ENCODE peak calls at places on chromosomes 2 and 18, in ten cellular contexts. W is heart left ventricle, E is heart right ventricle, I is PC-9, G is mammary epithelial cell, J is psoas muscle, V is lower lobe of right lung, N is astrocyte, R is right lobe of liver, T is coronary artery. Z is an unnamed sample.
A peak's percentile ranks its signal among the peaks of the same experiment; 100 is the strongest.

GRCh38 chr18:76115580-76115979 is 379.5 kb downstream of the ZNF516 start:
- DNase-seq in W (no peak), E (no peak), I (no peak), G (no peak), J (no peak), V (no peak), N (no peak), R (no peak), T (no peak), Z (no peak)

GRCh38 chr18:8949206-8949605 is 153.3 kb upstream of the NDUFV2 start:
- DNase-seq in W (no peak), E (no peak), I (no peak), G (peak; percentile 18), J (no peak), V (no peak), N (peak; percentile 49), R (no peak), T (no peak), Z (no peak)

GRCh38 chr2:63379438-63379837 is 208.8 kb downstream of the WDPCP start:
- DNase-seq in W (no peak), E (no peak), I (no peak), G (no peak), J (no peak), V (no peak), N (no peak), R (no peak), T (no peak), Z (no peak)

GRCh38 chr18:13163167-13163927 is 55.2 kb upstream of the LDLRAD4 start:
- DNase-seq in W (no peak), E (no peak), I (no peak), G (no peak), J (no peak), V (no peak), N (peak; percentile 26), R (no peak), T (no peak), Z (no peak)

GRCh38 chr18:47413327-47413726 is 161.9 kb upstream of the SKOR2 start:
- DNase-seq in W (no peak), E (no peak), I (no peak), G (no peak), J (no peak), V (no peak), N (no peak), R (no peak), T (no peak), Z (peak; percentile 2)

GRCh38 chr18:10381951-10382350 is 72.5 kb upstream of the APCDD1 start:
- DNase-seq in W (no peak), E (no peak), I (no peak), G (peak; percentile 12), J (no peak), V (no peak), N (peak; percentile 46), R (no peak), T (no peak), Z (no peak)

GRCh38 chr2:201244829-201245228 is 15.5 kb upstream of the CASP8 start:
- DNase-seq in W (no peak), E (no peak), I (no peak), G (no peak), J (no peak), V (no peak), N (no peak), R (no peak), T (no peak), Z (no peak)

GRCh38 chr2:209239585-209239938 is 184.3 kb upstream of the MAP2 start:
- DNase-seq in W (no peak), E (no peak), I (no peak), G (no peak), J (no peak), V (no peak), N (no peak), R (no peak), T (no peak), Z (no peak)

GRCh38 chr2:40256649-40257048 is 195.2 kb downstream of the SLC8A1 start:
- DNase-seq in W (no peak), E (no peak), I (no peak), G (peak; percentile 30), J (no peak), V (no peak), N (no peak), R (no peak), T (no peak), Z (peak; percentile 20)

GRCh38 chr18:49241852-49242251 is 218.6 kb downstream of the DYM start:
- DNase-seq in W (no peak), E (no peak), I (no peak), G (no peak), J (no peak), V (no peak), N (peak; percentile 62), R (no peak), T (no peak), Z (no peak)

GRCh38 chr18:26073742-26074141 is 16.7 kb downstream of the SS18 start:
- DNase-seq in W (no peak), E (no peak), I (no peak), G (no peak), J (no peak), V (no peak), N (no peak), R (no peak), T (no peak), Z (no peak)

GRCh38 chr18:64318547-64318946 is 169.7 kb upstream of the LINC00305 start:
- DNase-seq in W (no peak), E (no peak), I (no peak), G (no peak), J (no peak), V (no peak), N (no peak), R (no peak), T (no peak), Z (no peak)

GRCh38 chr2:20436716-20437470 is 10.0 kb upstream of the RHOB start:
- DNase-seq in W (no peak), E (no peak), I (no peak), G (no peak), J (no peak), V (no peak), N (no peak), R (no peak), T (peak; percentile 58), Z (no peak)

GRCh38 chr2:1656961-1657841 is 87.1 kb downstream of the PXDN start:
- DNase-seq in W (no peak), E (no peak), I (no peak), G (peak; percentile 45), J (no peak), V (no peak), N (no peak), R (no peak), T (peak; percentile 72), Z (no peak)

GRCh38 chr18:57649536-57650495 is 28.2 kb upstream of the NARS1 start:
- DNase-seq in W (no peak), E (no peak), I (peak; percentile 70), G (peak; percentile 77), J (no peak), V (no peak), N (peak; percentile 63), R (no peak), T (no peak), Z (no peak)

GRCh38 chr2:105239924-105240323 is 1.6 kb upstream of the GPR45 start:
- DNase-seq in W (no peak), E (no peak), I (no peak), G (peak; percentile 66), J (no peak), V (no peak), N (peak; percentile 97), R (no peak), T (no peak), Z (no peak)
- H3K4me3 ChIP-seq in W (no peak overlapping the region), E (no peak overlapping the region), I (no peak overlapping the region), G (no peak overlapping the region), J (no peak overlapping the region), V (no peak overlapping the region), N (no peak overlapping the region), R (no peak overlapping the region), T (no peak overlapping the region), Z (no peak overlapping the region)

GRCh38 chr2:180992994-180993393 is 12.6 kb downstream of the UBE2E3 start:
- DNase-seq in W (no peak), E (no peak), I (no peak), G (no peak), J (no peak), V (no peak), N (no peak), R (no peak), T (no peak), Z (no peak)

GRCh38 chr2:180990794-180991193 is 10.4 kb downstream of the UBE2E3 start:
- DNase-seq in W (no peak), E (no peak), I (no peak), G (no peak), J (no peak), V (no peak), N (no peak), R (no peak), T (no peak), Z (no peak)

GRCh38 chr2:180991820-180992219 is 11.4 kb downstream of the UBE2E3 start:
- DNase-seq in W (no peak), E (no peak), I (no peak), G (no peak), J (no peak), V (no peak), N (no peak), R (no peak), T (no peak), Z (no peak)

GRCh38 chr2:180990337-180990736 is 9.9 kb downstream of the UBE2E3 start:
- DNase-seq in W (no peak), E (no peak), I (no peak), G (peak; percentile 56), J (no peak), V (no peak), N (no peak), R (no peak), T (no peak), Z (no peak)

GRCh38 chr2:180991361-180991760 is 11.0 kb downstream of the UBE2E3 start:
- DNase-seq in W (no peak), E (no peak), I (no peak), G (no peak), J (no peak), V (no peak), N (no peak), R (no peak), T (no peak), Z (no peak)
- TF ChIP-seq CTCF in W (no peak), E (no peak), I (peak; percentile 47), G (no peak), J (no peak), V (no peak), N (no peak), R (no peak), T (no peak), Z (no peak)

GRCh38 chr2:43097650-43098049 is 128.8 kb downstream of the ZFP36L2 start:
- DNase-seq in W (no peak), E (no peak), I (no peak), G (no peak), J (no peak), V (no peak), N (no peak), R (no peak), T (no peak), Z (no peak)
- H3K27ac ChIP-seq in W (no peak overlapping the region), E (no peak overlapping the region), I (no peak overlapping the region), G (no peak overlapping the region), J (no peak overlapping the region), V (peak overlapping the region; percentile 18), N (no peak overlapping the region), R (no peak overlapping the region), T (peak overlapping the region; percentile 54), Z (no peak overlapping the region)

DNA sequence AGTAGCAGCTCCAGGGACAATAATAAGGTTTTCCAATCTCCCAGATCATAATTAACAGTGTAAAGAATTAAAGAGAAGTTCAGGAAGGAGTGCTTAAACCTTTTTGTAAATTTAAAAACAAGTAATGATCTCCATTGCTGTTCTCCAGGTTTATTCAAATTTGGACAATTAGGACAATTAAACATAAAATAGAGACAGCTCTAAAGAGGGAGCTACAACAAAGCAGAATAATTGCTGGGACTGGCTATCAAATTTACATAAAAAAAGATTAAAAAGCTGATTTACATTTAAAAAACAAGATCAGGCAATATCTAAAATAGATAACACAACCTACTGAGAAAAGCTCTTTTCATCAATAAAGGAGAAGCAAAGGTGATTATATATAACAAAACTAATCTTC is 80.1 kb upstream of the CREB1 start:
- DNase-seq in W (no peak), E (no peak), I (no peak), G (no peak), J (no peak), V (no peak), N (no peak), R (no peak), T (no peak), Z (no peak)
- H3K4me3 ChIP-seq in W (no peak overlapping the region), E (no peak overlapping the region), I (no peak overlapping the region), G (no peak overlapping the region), J (no peak overlapping the region), V (no peak overlapping the region), N (no peak overlapping the region), R (no peak overlapping the region), T (no peak overlapping the region), Z (no peak overlapping the region)

Z was measured in cardiac muscle cell.